ENCODE peak calls at places on chromosomes 1 and 21, in eight cellular contexts. A is T-cell, J is kidney epithelial cell, Z is mesothelial cell of epicardium, I is left ventricle myocardium inferior, K is right lobe of liver, E is NCI-H1417 treated with DMSO at 0.1 percent for 48 hours, W is foreskin keratinocyte. H is an unnamed sample.

GRCh38 chr1:119250299-119250698 is 109.8 kb upstream of the WARS2 start:
- DNase-seq in I (no peak), A (no peak), Z (no peak), E (no peak), K (no peak), W (peak; percentile 49), J (no peak), H (no peak)

GRCh38 chr1:242523968-242524570 is 428 bp downstream of the PLD5 start:
- DNase-seq in A (no peak), J (no peak), E (no peak), I (peak; percentile 17), W (peak; percentile 67), Z (peak; percentile 66), K (no peak), H (peak; percentile 17)

GRCh38 chr1:156458181-156458503 is 42.4 kb downstream of the MEF2D start:
- DNase-seq in J (peak; percentile 25), A (no peak), Z (no peak), W (peak; percentile 57), K (no peak), E (no peak), I (no peak), H (no peak)

GRCh38 chr1:206635983-206636354 is 633 bp downstream of the DYRK3 start:
- DNase-seq in K (no peak), J (no peak), Z (no peak), W (no peak), E (no peak), I (no peak), A (no peak), H (no peak)

GRCh38 chr1:166040635-166041034 is 126.2 kb downstream of the FAM78B start:
- DNase-seq in A (no peak), I (no peak), K (no peak), W (no peak), Z (no peak), E (peak; percentile 83), J (no peak), H (no peak)

GRCh38 chr21:42392731-42393442 is 3.0 kb downstream of the TMPRSS3 start:
- DNase-seq in E (no peak), K (no peak), I (no peak), Z (no peak), A (no peak), W (no peak), J (no peak), H (peak; percentile 72)

GRCh38 chr1:32346532-32347157 is 10.6 kb upstream of the MARCKSL1 start:
- DNase-seq in A (no peak), W (no peak), J (no peak), E (no peak), Z (no peak), I (no peak), K (no peak), H (no peak)

GRCh38 chr1:192878249-192878648 is 69.4 kb downstream of the RGS2 start:
- DNase-seq in J (no peak), I (peak; percentile 24), A (no peak), Z (no peak), W (no peak), E (no peak), K (no peak), H (no peak)

GRCh38 chr1:192256674-192257334 is 60.0 kb upstream of the RGS21 start:
- DNase-seq in W (no peak), A (no peak), I (no peak), Z (no peak), E (no peak), J (no peak), K (no peak), H (no peak)

GRCh38 chr1:19087017-19087736 is 122.9 kb downstream of the UBR4 start:
- DNase-seq in W (no peak), A (no peak), I (no peak), J (no peak), K (no peak), Z (no peak), E (no peak), H (no peak)

GRCh38 chr1:235867903-235868469 is 1.3 kb upstream of the LYST start:
- DNase-seq in A (peak; percentile 56), K (no peak), W (no peak), Z (no peak), I (no peak), J (no peak), E (no peak), H (peak; percentile 54)

GRCh38 chr1:39396671-39397070 is 94.8 kb upstream of the BMP8A start:
- DNase-seq in E (no peak), I (no peak), K (no peak), A (no peak), J (no peak), Z (no peak), W (no peak), H (no peak)

GRCh38 chr21:25895565-25896205 is 160.9 kb downstream of the GABPA start:
- DNase-seq in I (no peak), A (no peak), J (no peak), E (peak; percentile 8), W (no peak), K (no peak), Z (no peak), H (no peak)

GRCh38 chr1:38611661-38612211 is 247.8 kb downstream of the RRAGC start:
- DNase-seq in A (no peak), J (no peak), Z (no peak), W (no peak), E (no peak), K (no peak), I (no peak), H (no peak)

GRCh38 chr1:33128781-33129180 is 47.8 kb downstream of the AZIN2 start:
- DNase-seq in Z (no peak), K (peak; percentile 30), J (no peak), W (no peak), E (no peak), I (no peak), A (no peak), H (no peak)

GRCh38 chr1:120178799-120179419 is 2.6 kb upstream of the SEC22B start:
- DNase-seq in W (peak; percentile 8), K (no peak), Z (no peak), A (no peak), J (no peak), I (no peak), E (no peak), H (no peak)

H was measured in GM10248.